ENCODE peak calls at places on chromosomes 4 and X, in four cellular contexts. One of them, this sample, is unnamed.

GRCh38 chr4:153242848-153243324 is 38.6 kb downstream of the TRIM2 start:
- DNase-seq in SK-N-SH: no peak
- DNase-seq in HepG2: no peak
- DNase-seq in K562: no peak
- DNase-seq in this sample: no peak

GRCh38 chr4:25788839-25789238 is 73.9 kb downstream of the SEL1L3 start:
- DNase-seq in SK-N-SH: no peak
- DNase-seq in HepG2: no peak
- DNase-seq in K562: no peak
- DNase-seq in this sample: no peak

GRCh38 chr4:141746026-141746425 is 109.6 kb downstream of the IL15 start:
- DNase-seq in SK-N-SH: no peak
- DNase-seq in HepG2: no peak
- DNase-seq in K562: no peak
- DNase-seq in this sample: no peak

GRCh38 chrX:16484338-16484737 is 165.6 kb upstream of the S100G start:
- DNase-seq in SK-N-SH: no peak
- DNase-seq in HepG2: no peak
- DNase-seq in K562: no peak
- DNase-seq in this sample: no peak

GRCh38 chrX:54180403-54180802 is 2.7 kb downstream of the FAM120C start:
- DNase-seq in SK-N-SH: no peak
- DNase-seq in HepG2: no peak
- DNase-seq in K562: no peak
- DNase-seq in this sample: no peak

GRCh38 chrX:15349046-15349445 is 13.7 kb upstream of the PIGA start:
- DNase-seq in SK-N-SH: peak
- DNase-seq in HepG2: peak
- DNase-seq in K562: peak
- DNase-seq in this sample: no peak

GRCh38 chrX:17939724-17940123 is 78.6 kb upstream of the RAI2 start:
- DNase-seq in SK-N-SH: no peak
- DNase-seq in HepG2: no peak
- DNase-seq in K562: no peak
- DNase-seq in this sample: no peak

GRCh38 chrX:41265615-41266014 is 68.3 kb upstream of the DDX3X start:
- DNase-seq in SK-N-SH: no peak
- DNase-seq in HepG2: no peak
- DNase-seq in K562: peak
- DNase-seq in this sample: no peak

GRCh38 chr4:174138616-174139015 is 144.9 kb downstream of the FBXO8 start:
- DNase-seq in SK-N-SH: no peak
- DNase-seq in HepG2: no peak
- DNase-seq in K562: no peak
- DNase-seq in this sample: no peak

GRCh38 chrX:30141966-30142365 is 73.4 kb upstream of the MAGEB2 start:
- DNase-seq in SK-N-SH: peak
- DNase-seq in HepG2: peak
- DNase-seq in K562: peak
- DNase-seq in this sample: peak

GRCh38 chr4:105978684-105979296 is 83.5 kb downstream of the NPNT start:
- DNase-seq in SK-N-SH: no peak
- DNase-seq in HepG2: no peak
- DNase-seq in K562: no peak
- DNase-seq in this sample: no peak

GRCh38 chr4:152277333-152277732 is 258.6 kb downstream of the FBXW7 start:
- DNase-seq in SK-N-SH: no peak
- DNase-seq in HepG2: no peak
- DNase-seq in K562: no peak
- DNase-seq in this sample: no peak

GRCh38 chrX:78029663-78030062 is 60.2 kb upstream of the PGAM4 start:
- DNase-seq in SK-N-SH: peak
- DNase-seq in HepG2: peak
- DNase-seq in K562: peak
- DNase-seq in this sample: peak

GRCh38 chrX:1894656-1895055 is 279.8 kb downstream of the ASMT start:
- DNase-seq in SK-N-SH: no peak
- DNase-seq in HepG2: no peak
- DNase-seq in K562: no peak
- DNase-seq in this sample: no peak

GRCh38 chr4:186845137-186845842 is 121.6 kb upstream of the FAT1 start:
- DNase-seq in SK-N-SH: no peak
- DNase-seq in HepG2: peak
- DNase-seq in K562: peak
- DNase-seq in this sample: no peak

GRCh38 chr4:119735136-119735770 is 106.6 kb upstream of the PDE5A start:
- DNase-seq in SK-N-SH: no peak
- DNase-seq in HepG2: no peak
- DNase-seq in K562: no peak
- DNase-seq in this sample: no peak

GRCh38 chr4:37383579-37384229 is 139.2 kb downstream of the NWD2 start:
- DNase-seq in SK-N-SH: peak
- DNase-seq in HepG2: peak
- DNase-seq in K562: peak
- DNase-seq in this sample: no peak

GRCh38 chr4:74283614-74284013 is 24.7 kb upstream of the EPGN start:
- DNase-seq in SK-N-SH: no peak
- DNase-seq in HepG2: no peak
- DNase-seq in K562: peak
- DNase-seq in this sample: no peak

GRCh38 chr4:107117726-107118125 is 81.6 kb upstream of the DKK2 start:
- DNase-seq in SK-N-SH: no peak
- DNase-seq in HepG2: no peak
- DNase-seq in K562: no peak
- DNase-seq in this sample: no peak

GRCh38 chrX:8823698-8824097 is 22.5 kb upstream of the FAM9A start:
- DNase-seq in SK-N-SH: no peak
- DNase-seq in HepG2: no peak
- DNase-seq in K562: no peak
- DNase-seq in this sample: no peak

GRCh38 chr4:173626277-173626676 is 96.2 kb upstream of the HAND2 start:
- DNase-seq in SK-N-SH: no peak
- DNase-seq in HepG2: no peak
- DNase-seq in K562: no peak
- DNase-seq in this sample: no peak

GRCh38 chr4:58603951-58604350 is 1493.8 kb upstream of the IGFBP7 start:
- DNase-seq in SK-N-SH: no peak
- DNase-seq in HepG2: no peak
- DNase-seq in K562: no peak
- DNase-seq in this sample: no peak

GRCh38 chr4:101346562-101347266 is 612 bp downstream of the PPP3CA start:
- DNase-seq in SK-N-SH: no peak
- DNase-seq in HepG2: peak
- DNase-seq in K562: peak
- DNase-seq in this sample: peak

GRCh38 chr4:156335721-156336120 is 382.1 kb upstream of the CTSO start:
- DNase-seq in SK-N-SH: no peak
- DNase-seq in HepG2: no peak
- DNase-seq in K562: no peak
- DNase-seq in this sample: no peak

GRCh38 chr4:15778191-15778741 is at the start of gene CD38:
- DNase-seq in SK-N-SH: peak
- DNase-seq in HepG2: no peak
- DNase-seq in K562: no peak
- DNase-seq in this sample: peak

GRCh38 chr4:8726344-8726851 is 133.8 kb downstream of the CPZ start:
- DNase-seq in SK-N-SH: peak
- DNase-seq in HepG2: no peak
- DNase-seq in K562: no peak
- DNase-seq in this sample: no peak

GRCh38 chrX:154607370-154607769 is 11.7 kb downstream of the CTAG1B start:
- DNase-seq in SK-N-SH: no peak
- DNase-seq in HepG2: peak
- DNase-seq in K562: no peak
- DNase-seq in this sample: no peak

GRCh38 chrX:10047133-10047532 is 80.0 kb downstream of the CLDN34 start:
- DNase-seq in SK-N-SH: no peak
- DNase-seq in HepG2: no peak
- DNase-seq in K562: peak
- DNase-seq in this sample: no peak

GRCh38 chr4:67918428-67918827 is 34.6 kb upstream of the TMPRSS11D start:
- DNase-seq in SK-N-SH: no peak
- DNase-seq in HepG2: no peak
- DNase-seq in K562: peak
- DNase-seq in this sample: no peak

GRCh38 chrX:145292208-145292607 is 44.9 kb downstream of the SPANXN1 start:
- DNase-seq in SK-N-SH: no peak
- DNase-seq in HepG2: no peak
- DNase-seq in K562: no peak
- DNase-seq in this sample: no peak

DNA sequence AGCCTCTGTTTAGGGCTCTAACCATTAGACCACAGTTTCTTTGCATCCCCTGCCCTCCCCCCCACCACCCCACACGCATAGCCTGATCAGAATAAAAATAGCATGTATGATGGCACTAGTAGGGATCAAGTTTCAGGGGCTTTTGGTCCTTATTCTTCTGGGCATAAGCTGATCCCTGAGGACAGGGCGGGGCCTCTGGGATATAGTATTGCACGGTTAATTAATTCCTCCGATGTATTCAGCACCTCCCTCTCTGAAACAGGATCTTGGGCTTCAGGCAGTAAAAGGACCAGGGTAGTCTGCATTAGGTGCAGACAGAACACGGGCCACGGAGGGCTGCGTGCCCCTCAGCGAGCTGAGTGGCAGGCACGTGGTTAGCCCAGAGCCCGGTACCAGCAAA is 57.1 kb downstream of the ELF4 start:
- DNase-seq in SK-N-SH: no peak
- DNase-seq in HepG2: no peak
- DNase-seq in K562: no peak
- DNase-seq in this sample: no peak
- TF ChIP-seq FOXJ3 in SK-N-SH: no peak
- TF ChIP-seq FOXJ3 in HepG2: no peak
- TF ChIP-seq FOXJ3 in K562: no peak
- TF ChIP-seq FOXJ3 in this sample: no peak

GRCh38 chr4:183080372-183081115 is 18.5 kb upstream of the WWC2 start:
- DNase-seq in SK-N-SH: no peak
- DNase-seq in HepG2: peak
- DNase-seq in K562: no peak
- DNase-seq in this sample: no peak

GRCh38 chr4:183081116-183081469 is 18.0 kb upstream of the WWC2 start:
- DNase-seq in SK-N-SH: no peak
- DNase-seq in HepG2: peak
- DNase-seq in K562: no peak
- DNase-seq in this sample: no peak

GRCh38 chr4:183078634-183079033 is 20.4 kb upstream of the WWC2 start:
- DNase-seq in SK-N-SH: no peak
- DNase-seq in HepG2: no peak
- DNase-seq in K562: no peak
- DNase-seq in this sample: no peak

GRCh38 chr4:183082053-183082452 is 17.0 kb upstream of the WWC2 start:
- DNase-seq in SK-N-SH: no peak
- DNase-seq in HepG2: no peak
- DNase-seq in K562: no peak
- DNase-seq in this sample: no peak
- TF ChIP-seq FOXJ3 in SK-N-SH: no peak
- TF ChIP-seq FOXJ3 in HepG2: no peak
- TF ChIP-seq FOXJ3 in K562: no peak
- TF ChIP-seq FOXJ3 in this sample: no peak

DNA sequence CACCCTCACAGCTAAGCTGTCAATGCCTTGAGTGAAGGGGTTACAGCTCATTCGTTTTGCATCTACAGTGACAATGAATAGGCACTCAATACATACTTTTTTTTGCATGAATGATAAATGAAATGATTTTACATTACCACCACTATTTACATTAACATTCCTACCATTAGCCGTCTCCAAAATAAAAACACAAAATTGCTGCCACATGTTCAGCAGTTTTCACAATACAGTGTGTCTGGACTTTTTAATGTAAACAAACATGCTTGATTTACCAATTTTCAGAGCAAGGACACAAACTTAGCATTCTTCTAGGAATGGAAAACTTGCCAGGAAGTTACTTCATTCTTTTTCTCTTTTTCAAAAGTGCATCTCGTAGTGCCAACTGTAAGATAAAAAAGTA is 9.6 kb upstream of the NAAA start:
- DNase-seq in SK-N-SH: no peak
- DNase-seq in HepG2: no peak
- DNase-seq in K562: no peak
- DNase-seq in this sample: no peak
- TF ChIP-seq FOXJ3 in SK-N-SH: no peak
- TF ChIP-seq FOXJ3 in HepG2: no peak
- TF ChIP-seq FOXJ3 in K562: no peak
- TF ChIP-seq FOXJ3 in this sample: no peak

DNA sequence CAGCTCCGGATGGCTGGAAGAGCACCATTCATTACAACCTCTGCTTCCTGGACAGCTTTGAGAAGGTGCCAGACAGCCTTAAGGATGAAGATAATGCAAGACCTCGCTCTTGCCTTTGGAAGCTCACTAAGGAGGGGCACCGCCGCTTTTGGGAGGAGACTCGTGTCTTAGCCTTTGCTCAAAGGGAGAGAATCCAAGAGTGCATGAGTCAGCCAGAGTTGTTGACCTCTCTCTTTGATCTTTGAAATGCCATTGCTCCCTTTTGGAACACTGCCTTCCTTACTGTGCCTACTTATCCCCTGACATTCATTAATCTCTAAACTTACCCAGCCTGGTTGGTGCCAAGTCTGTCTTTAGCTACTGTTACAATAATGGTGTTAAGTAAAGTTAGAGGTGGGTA is 1.2 kb downstream of the FOXR2 start:
- DNase-seq in SK-N-SH: no peak
- DNase-seq in HepG2: no peak
- DNase-seq in K562: no peak
- DNase-seq in this sample: no peak
- TF ChIP-seq FOXJ3 in SK-N-SH: no peak
- TF ChIP-seq FOXJ3 in HepG2: no peak
- TF ChIP-seq FOXJ3 in K562: no peak
- TF ChIP-seq FOXJ3 in this sample: no peak

GRCh38 chrX:22246620-22247019 is 26.1 kb upstream of the CBLL2 start:
- DNase-seq in SK-N-SH: no peak
- DNase-seq in HepG2: no peak
- DNase-seq in K562: no peak
- DNase-seq in this sample: no peak
- TF ChIP-seq FOXJ3 in SK-N-SH: no peak
- TF ChIP-seq FOXJ3 in HepG2: no peak
- TF ChIP-seq FOXJ3 in K562: no peak
- TF ChIP-seq FOXJ3 in this sample: no peak

GRCh38 chr4:41156574-41156973 is 57.8 kb downstream of the APBB2 start:
- DNase-seq in SK-N-SH: no peak
- DNase-seq in HepG2: no peak
- DNase-seq in K562: no peak
- DNase-seq in this sample: no peak
- TF ChIP-seq FOXJ3 in SK-N-SH: no peak
- TF ChIP-seq FOXJ3 in HepG2: no peak
- TF ChIP-seq FOXJ3 in K562: no peak
- TF ChIP-seq FOXJ3 in this sample: no peak

This sample was measured in WTC11.